ENCODE peak calls at places on chromosomes 5 and 9, in five cellular contexts. W is stomach, U is IMR-90, C is GM12891, M is testis. R is an unnamed sample.

GRCh38 chr5:36388288-36388687 is 86.6 kb upstream of the RANBP3L start:
- DNase-seq in W (no peak), U (no peak), C (no peak), M (no peak), R (no peak)

GRCh38 chr9:70561111-70561510 is 146.7 kb upstream of the KLF9 start:
- DNase-seq in M (no peak), C (no peak), W (no peak), U (no peak), R (no peak)

GRCh38 chr9:80285325-80285724 is 713.6 kb downstream of the TLE4 start:
- DNase-seq in C (no peak), M (peak; percentile 31), W (no peak), U (peak; percentile 7), R (no peak)

GRCh38 chr5:143649869-143650268 is 162.1 kb upstream of the HMHB1 start:
- DNase-seq in U (peak; percentile 21), M (no peak), W (no peak), C (no peak), R (no peak)

GRCh38 chr5:67773439-67773988 is 442.0 kb upstream of the PIK3R1 start:
- DNase-seq in W (no peak), M (peak; percentile 85), C (no peak), U (no peak), R (no peak)

GRCh38 chr9:15142903-15143534 is 164.0 kb downstream of the TTC39B start:
- DNase-seq in U (peak; percentile 70), W (no peak), M (no peak), C (peak; percentile 21), R (peak; percentile 65)

GRCh38 chr9:132600326-132600984 is 18.0 kb downstream of the BARHL1 start:
- DNase-seq in U (no peak), M (no peak), C (no peak), W (no peak), R (no peak)

GRCh38 chr9:93107151-93107824 is 11.3 kb downstream of the CARD19 start:
- DNase-seq in W (no peak), U (no peak), C (no peak), M (no peak), R (no peak)

GRCh38 chr5:139141841-139142240 is 56.3 kb downstream of the SIL1 start:
- DNase-seq in W (peak; percentile 87), U (peak; percentile 91), C (no peak), M (peak; percentile 30), R (no peak)

GRCh38 chr9:113477661-113478060 is 14.1 kb downstream of the RGS3 start:
- DNase-seq in M (no peak), C (no peak), U (no peak), W (no peak), R (no peak)

GRCh38 chr5:93053825-93054224 is 527.2 kb downstream of the NR2F1-AS1 start:
- DNase-seq in U (peak; percentile 83), W (no peak), M (no peak), C (no peak), R (no peak)

GRCh38 chr9:20408513-20408912 is 213.8 kb downstream of the MLLT3 start:
- DNase-seq in U (no peak), W (no peak), M (no peak), C (no peak), R (no peak)

GRCh38 chr9:126228111-126228778 is 98.4 kb upstream of the MVB12B start:
- DNase-seq in U (no peak), M (no peak), W (no peak), C (no peak), R (no peak)

GRCh38 chr5:81140461-81140860 is 92.7 kb upstream of the CKMT2 start:
- DNase-seq in U (no peak), C (no peak), W (no peak), M (no peak), R (no peak)

GRCh38 chr5:8123559-8123958 is 254.6 kb downstream of the MTRR start:
- DNase-seq in C (no peak), M (no peak), U (no peak), W (no peak), R (no peak)

GRCh38 chr9:31355965-31356364 is 1028.5 kb upstream of the ACO1 start:
- DNase-seq in M (no peak), C (no peak), W (no peak), U (no peak), R (no peak)

GRCh38 chr5:58015175-58015574 is 444.7 kb downstream of the PLK2 start:
- DNase-seq in M (no peak), C (no peak), W (no peak), U (no peak), R (no peak)

GRCh38 chr9:132207839-132208615 is 46.2 kb downstream of the NTNG2 start:
- DNase-seq in W (no peak), U (no peak), C (no peak), M (no peak), R (no peak)

GRCh38 chr5:27592231-27592630 is 553.8 kb upstream of the CDH9 start:
- DNase-seq in M (no peak), C (no peak), U (no peak), W (no peak), R (no peak)

GRCh38 chr9:116087246-116087645 is 66.3 kb upstream of the PAPPA start:
- DNase-seq in M (no peak), C (no peak), U (peak; percentile 86), W (peak; percentile 26), R (no peak)

GRCh38 chr5:42120071-42120470 is 195.0 kb downstream of the FBXO4 start:
- DNase-seq in M (no peak), W (no peak), C (no peak), U (no peak), R (no peak)

GRCh38 chr9:16207161-16207560 is 654.3 kb downstream of the CCDC171 start:
- DNase-seq in U (peak; percentile 74), C (no peak), W (no peak), M (peak; percentile 67), R (no peak)

GRCh38 chr5:110105692-110106091 is 416.0 kb downstream of the MAN2A1 start:
- DNase-seq in U (no peak), M (no peak), C (no peak), W (peak; percentile 28), R (no peak)

GRCh38 chr5:34743878-34744277 is 87.8 kb downstream of the RAI14 start:
- DNase-seq in U (peak; percentile 96), M (no peak), W (no peak), C (no peak), R (no peak)

GRCh38 chr5:39473156-39473779 is 48.5 kb upstream of the DAB2 start:
- DNase-seq in C (no peak), M (no peak), W (no peak), U (peak; percentile 90), R (no peak)

GRCh38 chr5:16025681-16026080 is 153.9 kb downstream of the MARCHF11 start:
- DNase-seq in M (no peak), W (no peak), C (no peak), U (no peak), R (no peak)

GRCh38 chr5:45385321-45386058 is 310.7 kb downstream of the HCN1 start:
- DNase-seq in U (peak; percentile 68), C (no peak), W (no peak), M (no peak), R (no peak)

GRCh38 chr9:110977259-110977709 is 61.0 kb downstream of the LPAR1 start:
- DNase-seq in M (peak; percentile 55), W (peak; percentile 70), U (peak; percentile 91), C (no peak), R (no peak)

GRCh38 chr9:16515879-16516289 is 354.6 kb downstream of the BNC2 start:
- DNase-seq in M (peak; percentile 26), U (peak; percentile 84), C (no peak), W (no peak), R (no peak)

GRCh38 chr5:32357678-32358077 is 44.9 kb upstream of the MTMR12 start:
- DNase-seq in C (no peak), U (no peak), M (no peak), W (no peak), R (peak; percentile 14)

GRCh38 chr9:16221350-16221749 is 649.1 kb downstream of the BNC2 start:
- DNase-seq in W (no peak), U (no peak), C (no peak), M (peak; percentile 39), R (no peak)

GRCh38 chr5:134072471-134073220 is 41.8 kb upstream of the TCF7 start:
- DNase-seq in M (no peak), C (no peak), U (no peak), W (no peak), R (no peak)

GRCh38 chr5:134071850-134072207 is 42.7 kb upstream of the TCF7 start:
- DNase-seq in C (no peak), W (no peak), M (no peak), U (no peak), R (no peak)

GRCh38 chr5:134070648-134070978 is 43.9 kb upstream of the TCF7 start:
- DNase-seq in M (no peak), C (no peak), U (peak; percentile 10), W (no peak), R (no peak)

GRCh38 chr5:134069553-134069952 is 44.9 kb upstream of the TCF7 start:
- DNase-seq in U (no peak), M (no peak), W (no peak), C (no peak), R (no peak)

GRCh38 chr5:134070979-134071849 is 43.3 kb upstream of the TCF7 start:
- DNase-seq in M (peak; percentile 48), C (no peak), U (no peak), W (peak; percentile 55), R (no peak)
- TF ChIP-seq POLR2A in M (no peak), C (no peak), U (no peak), W (no peak), R (no peak)

DNA sequence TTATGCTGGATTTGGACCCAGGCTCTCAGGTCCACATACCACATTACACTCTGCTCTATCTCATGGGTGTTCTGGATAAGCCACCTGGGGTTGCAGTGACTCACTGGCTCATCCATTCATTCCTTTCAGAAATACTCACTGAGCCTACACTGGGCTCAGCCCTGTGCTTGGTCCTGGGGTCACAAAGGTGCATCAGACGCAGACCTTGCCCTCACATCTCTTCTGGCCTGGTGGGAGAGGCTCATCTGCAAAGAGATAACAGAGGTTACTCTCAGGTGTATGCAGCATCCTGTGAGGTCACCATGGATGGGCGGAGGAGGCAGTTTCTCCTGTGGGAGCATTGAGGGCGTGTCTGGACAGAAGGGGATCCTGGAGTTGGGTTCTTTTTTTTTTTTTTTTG is 12.1 kb downstream of the CDHR2 start:
- DNase-seq in M (no peak), W (no peak), U (no peak), C (no peak), R (no peak)
- TF ChIP-seq POLR2A in M (no peak), W (no peak), U (no peak), C (no peak), R (no peak)

DNA sequence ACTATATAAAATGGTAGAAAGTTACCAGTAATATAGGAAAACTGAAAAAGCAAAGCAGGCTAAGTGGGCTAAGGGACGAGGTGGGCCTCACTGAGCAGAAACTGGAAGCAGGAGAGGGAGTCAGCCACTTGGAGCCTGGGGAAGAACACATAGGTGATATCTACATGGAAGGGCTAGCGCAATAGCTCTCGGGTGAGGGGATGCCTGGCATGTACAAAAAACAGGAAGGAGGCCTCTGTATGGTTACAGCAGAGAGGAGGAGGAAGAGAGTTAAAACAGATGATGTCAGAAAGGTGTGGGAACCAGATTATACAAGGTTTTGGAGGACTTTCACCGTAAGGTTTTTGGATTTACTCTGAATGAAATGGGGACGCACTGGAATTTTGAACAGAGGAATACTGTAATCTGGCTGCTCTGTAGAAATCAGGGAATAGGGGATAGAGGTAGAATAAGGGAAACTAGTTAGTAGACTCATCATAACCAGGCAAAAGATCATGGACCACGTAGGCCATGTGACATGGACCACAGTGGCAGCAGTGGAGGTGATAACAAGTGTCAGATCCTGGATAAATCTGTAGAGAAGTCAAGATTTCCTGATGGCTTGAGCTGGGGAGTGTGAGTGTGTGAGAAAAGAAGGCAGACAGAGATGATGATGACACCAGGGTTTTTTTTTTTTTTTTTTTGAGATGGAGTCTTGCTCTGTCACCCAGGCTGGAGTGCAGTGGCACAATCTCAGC is 52.6 kb downstream of the FNBP1 start:
- DNase-seq in M (peak; percentile 4), C (no peak), U (no peak), W (no peak), R (no peak)
- TF ChIP-seq POLR2A in M (no peak), C (peak; percentile 43), U (no peak), W (no peak), R (no peak)

GRCh38 chr9:2028888-2029287 is 13.7 kb downstream of the SMARCA2 start:
- DNase-seq in U (no peak), M (no peak), C (no peak), W (no peak), R (no peak)
- TF ChIP-seq POLR2A in U (no peak), M (no peak), C (no peak), W (no peak), R (no peak)